ENCODE peak calls at places on chromosomes 5 and 9, in four cellular contexts. U, C, Q and J are unnamed samples.

GRCh38 chr5:156295434-156295833 is 31.5 kb upstream of the SGCD start:
- DNase-seq in U (no peak), C (no peak), Q (no peak), J (no peak)

GRCh38 chr5:58459276-58459859 is 518 bp downstream of the PLK2 start:
- DNase-seq in U (no peak), C (peak; percentile 3), Q (peak; percentile 0), J (peak; percentile 1)

GRCh38 chr5:58410441-58410840 is 49.4 kb downstream of the PLK2 start:
- DNase-seq in C (no peak), U (no peak), Q (no peak), J (no peak)

GRCh38 chr9:126327016-126327749 is 554 bp downstream of the MVB12B start:
- DNase-seq in Q (no peak), C (no peak), U (no peak), J (no peak)

GRCh38 chr5:55429707-55430253 is 105.0 kb downstream of the PLPP1 start:
- DNase-seq in C (no peak), Q (no peak), U (no peak), J (peak; percentile 84)

GRCh38 chr9:129102791-129103594 is 7.6 kb downstream of the CRAT start:
- DNase-seq in C (no peak), U (no peak), Q (no peak), J (peak; percentile 61)

GRCh38 chr5:131277875-131278795 is 14.3 kb downstream of the CDC42SE2 start:
- DNase-seq in U (no peak), Q (no peak), C (no peak), J (no peak)

GRCh38 chr9:137176302-137177182 is 4.7 kb upstream of the TMEM210 start:
- DNase-seq in Q (no peak), U (no peak), C (no peak), J (peak; percentile 49)

GRCh38 chr9:6931913-6932312 is 174.1 kb downstream of the KDM4C start:
- DNase-seq in Q (no peak), U (no peak), C (no peak), J (peak; percentile 65)

GRCh38 chr9:134545213-134546211 is 96.1 kb upstream of the COL5A1 start:
- DNase-seq in C (no peak), Q (no peak), U (peak; percentile 62), J (no peak)

GRCh38 chr9:129465834-129466535 is 154.9 kb downstream of the C9orf50 start:
- DNase-seq in C (no peak), U (no peak), Q (no peak), J (no peak)